ENCODE peak calls at places on chromosomes 7 and 10, in five cellular contexts. F is stomach; K is endothelial cell of umbilical vein; S is CD8-positive, alpha-beta T cell; T is uterus. G is an unnamed sample.
A peak's percentile ranks its signal among the peaks of the same experiment; 100 is the strongest.

GRCh38 chr10:119449760-119450461 is 92.6 kb downstream of the RGS10 start:
- DNase-seq in F (no peak), K (no peak), S (no peak), T (peak; percentile 49), G (peak; percentile 57)

GRCh38 chr10:70233939-70234300 is 691 bp upstream of the PPA1 start:
- DNase-seq in F (no peak), K (no peak), S (no peak), T (no peak), G (no peak)

GRCh38 chr7:128715079-128715478 is 24.1 kb upstream of the CALU start:
- DNase-seq in F (no peak), K (no peak), S (no peak), T (no peak), G (no peak)

GRCh38 chr7:125814030-125814535 is 884.5 kb upstream of the POT1 start:
- DNase-seq in F (no peak), K (no peak), S (no peak), T (no peak), G (no peak)

GRCh38 chr10:52318822-52319464 is 4.9 kb downstream of the DKK1 start:
- DNase-seq in F (no peak), K (peak; percentile 93), S (no peak), T (no peak), G (no peak)

GRCh38 chr7:2016021-2016631 is 216.6 kb downstream of the MAD1L1 start:
- DNase-seq in F (no peak), K (no peak), S (no peak), T (no peak), G (no peak)

GRCh38 chr7:77989981-77990566 is 191.5 kb downstream of the PHTF2 start:
- DNase-seq in F (peak; percentile 27), K (no peak), S (no peak), T (no peak), G (no peak)

GRCh38 chr7:46928719-46929118 is 653.2 kb downstream of the TNS3 start:
- DNase-seq in F (no peak), K (no peak), S (no peak), T (no peak), G (no peak)

GRCh38 chr10:114856544-114857287 is 35.1 kb downstream of the FHIP2A start:
- DNase-seq in F (no peak), K (peak; percentile 81), S (no peak), T (no peak), G (no peak)

DNA sequence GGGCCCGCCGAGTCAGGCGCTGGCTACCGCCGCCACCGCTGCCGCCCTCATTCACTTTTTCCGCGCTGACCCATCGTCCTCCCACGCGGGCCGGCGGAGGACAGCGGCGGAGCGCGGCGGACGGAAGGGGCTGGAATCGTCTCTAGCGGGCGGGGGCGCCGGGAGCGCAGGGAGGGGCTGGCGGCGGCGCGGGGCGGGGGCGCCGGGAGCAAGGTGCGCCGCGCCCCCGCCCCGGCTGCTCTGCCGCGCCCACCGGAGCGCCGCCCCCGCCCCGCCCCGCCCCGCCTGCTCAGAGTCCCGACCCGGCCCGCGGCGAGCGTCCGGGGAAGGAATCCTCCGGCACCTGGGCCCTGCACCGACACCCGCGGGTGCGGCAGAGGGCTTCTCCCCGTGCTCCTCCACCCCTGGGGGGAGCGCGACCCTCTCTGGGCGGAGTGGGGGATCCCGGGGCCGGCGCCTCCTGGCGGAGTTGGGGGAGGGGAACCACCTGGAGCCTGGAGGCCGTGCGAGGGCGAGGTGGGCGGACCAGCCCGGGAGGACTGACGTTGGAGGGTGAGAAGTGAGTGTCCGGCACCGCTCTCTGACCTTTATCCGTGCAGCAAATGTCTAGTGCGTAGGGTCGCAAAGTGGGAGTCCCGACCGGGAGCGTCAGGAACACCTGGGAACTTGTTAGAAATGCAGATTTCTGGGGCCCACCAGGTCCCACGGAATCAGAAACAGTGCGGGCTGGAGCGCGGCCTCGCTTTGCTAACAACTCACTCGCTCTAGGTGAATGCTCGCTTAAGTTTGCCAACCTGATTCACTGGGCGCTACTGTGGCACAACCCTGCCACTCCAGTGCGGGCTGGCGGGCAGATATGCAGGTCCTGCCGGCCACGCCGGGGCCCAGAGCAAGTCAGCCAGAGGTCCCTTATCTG is at the start of gene COBL:
- DNase-seq in F (peak; percentile 71), K (no peak), S (no peak), T (no peak), G (peak; percentile 57)
- H3K27ac ChIP-seq in F (peak within 1 kb of the TSS; percentile 86), K (no peak within 1 kb of the TSS), S (no peak within 1 kb of the TSS), T (no peak within 1 kb of the TSS), G (peak within 1 kb of the TSS; percentile 91)

GRCh38 chr10:79070091-79070610 is 1.4 kb downstream of the ZMIZ1 start:
- DNase-seq in F (peak; percentile 62), K (no peak), S (no peak), T (peak; percentile 48), G (no peak)

GRCh38 chr10:79069325-79070090 is 742 bp downstream of the ZMIZ1 start:
- DNase-seq in F (peak; percentile 61), K (peak; percentile 63), S (peak; percentile 33), T (peak; percentile 54), G (no peak)

GRCh38 chr10:79067241-79068202 is 1.2 kb upstream of the ZMIZ1 start:
- DNase-seq in F (peak; percentile 87), K (peak; percentile 88), S (peak; percentile 74), T (peak; percentile 96), G (peak; percentile 90)

GRCh38 chr10:79068203-79068561 is 584 bp upstream of the ZMIZ1 start:
- DNase-seq in F (no peak), K (peak; percentile 32), S (peak; percentile 24), T (no peak), G (no peak)

DNA sequence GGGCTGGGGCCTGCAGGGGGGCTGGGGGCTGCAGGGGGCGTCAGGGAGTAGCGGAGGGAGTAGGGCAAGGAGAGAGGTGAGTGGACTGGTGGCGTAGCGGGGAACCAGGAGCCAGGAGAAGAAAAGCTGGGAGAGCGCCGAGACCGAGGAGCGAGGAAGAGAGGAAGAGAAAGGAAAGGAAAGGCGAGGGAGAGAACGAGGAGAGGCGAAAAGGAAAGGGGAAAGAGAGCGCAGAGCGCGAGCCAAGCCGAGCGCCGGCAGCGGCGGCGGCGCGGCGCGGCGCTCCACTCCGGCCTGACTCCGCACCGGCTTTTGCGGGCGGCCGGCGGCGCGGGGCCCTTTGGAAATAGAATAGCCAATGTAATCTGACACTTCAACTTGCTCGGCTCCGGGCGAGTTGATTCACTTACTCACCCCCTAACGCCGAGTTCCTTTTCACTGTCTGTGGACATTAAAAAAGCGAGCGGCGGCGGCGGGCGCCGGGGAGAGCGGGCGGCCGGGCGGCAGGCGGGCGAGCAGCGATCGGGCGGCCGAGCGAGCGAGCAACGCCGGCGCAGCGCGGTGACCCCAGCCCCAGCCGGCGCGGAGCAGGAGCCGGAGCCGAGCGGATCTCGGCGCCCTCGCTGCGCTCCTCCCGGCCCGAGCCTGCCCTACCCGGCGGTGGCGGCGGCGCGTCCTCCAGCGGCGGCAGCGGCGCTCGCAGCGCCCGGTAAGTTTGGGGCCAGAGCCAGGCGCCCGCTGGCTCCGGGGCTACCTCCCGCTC is at the start of gene ZMIZ1:
- DNase-seq in F (peak; percentile 92), K (peak; percentile 87), S (peak; percentile 70), T (peak; percentile 90), G (peak; percentile 91)
- TF ChIP-seq CTCF in F (no peak), K (peak; percentile 15), S (no peak), T (no peak), G (no peak)

GRCh38 chr7:7897509-7897908 is 71.1 kb upstream of the GLCCI1 start:
- DNase-seq in F (no peak), K (no peak), S (no peak), T (no peak), G (no peak)
- H3K27me3 ChIP-seq in F (no peaks in the 10 kb centered on the region), K (no peaks in the 10 kb centered on the region), S (no peaks in the 10 kb centered on the region), T (no peaks in the 10 kb centered on the region), G (no peaks in the 10 kb centered on the region)

GRCh38 chr10:123222832-123223231 is 68.6 kb downstream of the BUB3 start:
- DNase-seq in F (no peak), K (no peak), S (no peak), T (no peak), G (no peak)
- H3K27ac ChIP-seq in F (no peak overlapping the region), K (no peak overlapping the region), S (no peak overlapping the region), T (no peak overlapping the region), G (no peak overlapping the region)

DNA sequence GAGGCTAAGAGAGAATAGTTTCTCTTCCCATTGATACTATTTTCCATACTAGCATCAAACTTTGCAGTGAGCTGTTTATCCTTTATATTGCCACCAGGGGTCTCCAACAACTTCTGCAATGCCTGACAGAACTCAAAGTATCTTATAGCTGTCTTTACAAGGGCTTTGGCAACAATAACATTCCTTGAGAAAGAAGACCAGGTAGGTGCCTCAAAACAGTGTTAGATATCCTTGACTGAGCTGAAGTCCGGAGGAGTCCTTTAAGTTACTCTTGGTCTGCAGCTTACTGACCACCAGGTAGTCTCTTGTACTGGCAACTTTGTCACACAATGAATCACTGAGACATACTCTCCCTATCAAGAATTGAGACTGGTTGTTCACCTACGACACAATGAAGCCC is 30.0 kb upstream of the TES start:
- DNase-seq in F (no peak), K (peak; percentile 70), S (no peak), T (no peak), G (no peak)
- TF ChIP-seq CTCF in F (no peak), K (peak; percentile 63), S (peak; percentile 77), T (peak; percentile 84), G (peak; percentile 69)

DNA sequence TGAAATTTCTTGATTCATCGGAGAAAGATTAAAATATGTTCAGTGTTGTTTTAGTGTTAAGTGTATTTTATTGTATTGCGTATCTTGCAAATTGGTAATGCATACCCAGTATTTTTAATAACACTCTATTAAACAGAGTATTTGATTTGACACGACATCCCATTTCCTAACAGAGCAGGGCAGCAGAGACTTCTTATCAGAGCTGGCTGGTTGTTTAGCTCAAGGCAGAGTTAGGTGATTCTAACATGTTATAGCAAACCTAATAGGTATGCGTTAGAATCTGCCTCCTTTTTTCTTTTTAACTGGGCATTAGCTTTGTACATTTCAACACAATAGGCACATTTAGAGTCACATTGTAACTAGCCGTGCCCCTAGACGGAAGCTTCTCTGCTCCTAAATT is 57.1 kb upstream of the CELF2 start:
- DNase-seq in F (no peak), K (no peak), S (no peak), T (no peak), G (no peak)
- H3K27me3 ChIP-seq in F (no peaks in the 10 kb centered on the region), K (no peaks in the 10 kb centered on the region), S (no peaks in the 10 kb centered on the region), T (no peaks in the 10 kb centered on the region), G (no peaks in the 10 kb centered on the region)

DNA sequence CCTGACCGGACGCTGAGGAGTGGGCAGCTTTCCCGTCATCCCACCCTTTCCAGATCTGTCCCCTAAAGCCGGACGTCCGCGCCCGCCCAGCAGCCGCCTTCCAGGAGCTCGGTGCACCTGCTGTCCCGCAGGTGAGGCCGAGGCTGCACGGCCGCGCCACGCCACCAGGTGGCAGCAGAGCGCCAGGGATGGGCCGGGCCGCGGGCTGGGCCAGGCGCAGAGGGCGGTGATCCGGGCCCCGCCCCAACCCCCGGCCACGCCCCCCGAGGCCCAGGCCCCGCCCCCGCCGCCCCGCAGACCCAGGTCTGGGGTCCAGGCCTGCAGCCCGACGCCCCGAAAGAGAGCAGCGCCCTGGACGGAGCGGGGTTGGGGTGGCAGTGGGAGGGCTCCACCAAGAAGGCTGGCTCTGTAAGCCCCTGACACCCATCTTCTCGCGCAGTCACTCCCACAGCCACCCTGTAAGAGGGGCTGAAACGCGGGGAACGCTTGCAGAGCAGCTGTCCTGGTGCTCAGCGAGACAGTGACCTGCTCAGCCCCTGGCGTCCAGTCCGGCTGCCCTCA is 32.2 kb downstream of the FOXL3 start:
- DNase-seq in F (peak; percentile 94), K (peak; percentile 41), S (peak; percentile 82), T (peak; percentile 75), G (peak; percentile 77)
- H3K27ac ChIP-seq in F (peak overlapping the region; percentile 87), K (no peak overlapping the region), S (no peak overlapping the region), T (no peak overlapping the region), G (no peak overlapping the region)

GRCh38 chr7:22109761-22110160 is 164.1 kb upstream of the CDCA7L start:
- DNase-seq in F (peak; percentile 51), K (no peak), S (no peak), T (no peak), G (peak; percentile 57)
- TF ChIP-seq CTCF in F (no peak), K (peak; percentile 42), S (no peak), T (no peak), G (no peak)

G was measured in lung.